ENCODE peak calls at places on chromosomes 1 and 21, in five cellular contexts. P, U, E, T and O are unnamed samples.

GRCh38 chr1:58035523-58035922 is 511.0 kb downstream of the OMA1 start:
- DNase-seq in P (peak), U (no peak), E (peak), T (no peak), O (peak)

GRCh38 chr1:111406325-111406768 is 21.2 kb downstream of the OVGP1 start:
- DNase-seq in P (peak), U (peak), E (no peak), T (no peak), O (no peak)

GRCh38 chr1:152018537-152018936 is 18.3 kb downstream of the S100A11 start:
- DNase-seq in P (no peak), U (no peak), E (peak), T (no peak), O (peak)

GRCh38 chr1:53678948-53679825 is 59.8 kb downstream of the GLIS1 start:
- DNase-seq in P (no peak), U (no peak), E (no peak), T (no peak), O (no peak)

GRCh38 chr1:100463809-100464424 is 74.0 kb upstream of the GPR88 start:
- DNase-seq in P (peak), U (peak), E (peak), T (peak), O (peak)

GRCh38 chr1:96464991-96465875 is 256.4 kb upstream of the PTBP2 start:
- DNase-seq in P (no peak), U (no peak), E (no peak), T (no peak), O (peak)

GRCh38 chr1:41639332-41639936 is 155.0 kb upstream of the EDN2 start:
- DNase-seq in P (no peak), U (no peak), E (no peak), T (no peak), O (peak)

GRCh38 chr1:9239622-9240401 is 5.2 kb downstream of the H6PD start:
- DNase-seq in P (peak), U (peak), E (no peak), T (no peak), O (no peak)

GRCh38 chr1:2645143-2645542 is 12.3 kb upstream of the MMEL1 start:
- DNase-seq in P (no peak), U (peak), E (no peak), T (no peak), O (no peak)

GRCh38 chr1:20137604-20138003 is 1.5 kb upstream of the PLA2G2F start:
- DNase-seq in P (no peak), U (no peak), E (no peak), T (no peak), O (no peak)

GRCh38 chr1:99850458-99850974 is 355 bp downstream of the AGL start:
- DNase-seq in P (no peak), U (no peak), E (no peak), T (no peak), O (peak)

GRCh38 chr1:208510192-208510952 is 266.2 kb upstream of the PLXNA2 start:
- DNase-seq in P (peak), U (no peak), E (no peak), T (no peak), O (no peak)

GRCh38 chr21:41766883-41767605 is at the start of gene RIPK4:
- DNase-seq in P (peak), U (peak), E (peak), T (peak), O (peak)

GRCh38 chr21:36859744-36860501 is 106.5 kb downstream of the HLCS start:
- DNase-seq in P (peak), U (peak), E (peak), T (peak), O (peak)

GRCh38 chr1:214331827-214332423 is 51.0 kb downstream of the SMYD2 start:
- DNase-seq in P (peak), U (peak), E (peak), T (peak), O (peak)

GRCh38 chr1:91750398-91750996 is 135.5 kb downstream of the TGFBR3 start:
- DNase-seq in P (no peak), U (no peak), E (no peak), T (no peak), O (no peak)

DNA sequence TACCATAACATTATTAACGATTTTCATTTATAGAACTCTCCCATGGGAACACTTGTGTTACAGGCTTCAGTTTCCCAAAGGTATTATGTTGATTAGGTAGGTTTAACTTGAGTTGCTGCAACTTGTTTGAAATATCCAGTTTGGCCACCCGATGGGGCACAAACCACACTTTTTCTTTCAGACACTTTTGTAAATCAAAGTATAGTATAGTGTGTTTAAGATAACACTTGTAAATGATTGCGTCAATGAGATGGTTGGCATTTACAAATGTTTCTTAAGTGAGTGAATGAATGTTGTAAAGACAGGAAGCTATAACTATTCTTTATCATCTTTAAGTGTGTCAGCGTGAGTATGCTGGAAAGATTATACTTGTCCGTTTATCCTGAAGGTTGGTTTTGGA is 4.3 kb downstream of the XPR1 start:
- DNase-seq in P (no peak), U (no peak), E (no peak), T (no peak), O (peak)
- TF ChIP-seq CTCF in P (peak), U (no peak), E (peak), T (peak), O (peak)

GRCh38 chr1:203464743-203465142 is 10.9 kb upstream of the PRELP start:
- DNase-seq in P (no peak), U (no peak), E (no peak), T (no peak), O (no peak)
- H3K27ac ChIP-seq in P (no peak), U (peak), E (no peak), T (no peak), O (no peak)

GRCh38 chr21:34890724-34891609 is 158.1 kb downstream of the RUNX1 start:
- DNase-seq in P (peak), U (peak), E (peak), T (no peak), O (no peak)
- TF ChIP-seq CTCF in P (peak), U (no peak), E (no peak), T (no peak), O (no peak)

DNA sequence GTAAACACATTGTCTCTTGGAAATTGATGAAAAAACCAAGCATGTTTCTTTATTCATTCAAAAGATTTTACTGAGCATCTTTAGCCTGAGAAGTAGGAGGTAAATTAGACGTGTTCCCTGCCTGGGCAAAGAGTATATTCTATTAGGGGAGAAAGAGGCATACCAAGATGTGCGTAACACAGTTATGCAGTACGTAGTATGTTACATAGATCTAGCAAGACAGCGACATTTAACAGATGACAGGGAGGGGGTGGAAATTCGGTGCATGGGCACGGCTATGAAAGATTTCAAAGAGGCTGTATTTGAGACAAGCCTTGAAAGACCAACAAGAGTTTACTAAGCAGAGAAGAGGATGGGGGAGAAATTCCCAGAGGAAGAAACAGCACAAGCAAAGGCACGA is 85.0 kb downstream of the TM2D1 start:
- DNase-seq in P (no peak), U (no peak), E (no peak), T (no peak), O (no peak)
- H3K27ac ChIP-seq in P (peak), U (no peak), E (no peak), T (no peak), O (no peak)

GRCh38 chr1:67503974-67504373 is 73.8 kb upstream of the SERBP1 start:
- DNase-seq in P (no peak), U (no peak), E (no peak), T (no peak), O (no peak)

GRCh38 chr1:67496329-67496728 is 66.1 kb upstream of the SERBP1 start:
- DNase-seq in P (no peak), U (no peak), E (no peak), T (no peak), O (no peak)

GRCh38 chr1:67495327-67495726 is 65.1 kb upstream of the SERBP1 start:
- DNase-seq in P (no peak), U (no peak), E (no peak), T (no peak), O (no peak)

GRCh38 chr1:67500413-67500959 is 70.3 kb upstream of the SERBP1 start:
- DNase-seq in P (peak), U (peak), E (peak), T (peak), O (peak)
- TF ChIP-seq CTCF in P (peak), U (peak), E (peak), T (peak), O (peak)

GRCh38 chr21:45979651-45980050 is 1.9 kb upstream of the COL6A1 start:
- DNase-seq in P (no peak), U (peak), E (no peak), T (no peak), O (no peak)
- H3K27ac ChIP-seq in P (peak), U (peak), E (no peak), T (no peak), O (no peak)

GRCh38 chr1:156099282-156099681 is 15.2 kb upstream of the LMNA start:
- DNase-seq in P (no peak), U (no peak), E (no peak), T (no peak), O (no peak)
- TF ChIP-seq CTCF in P (no peak), U (no peak), E (no peak), T (no peak), O (no peak)